ENCODE peak calls at places on chromosomes 12 and 14, in nine cellular contexts. C is right cardiac atrium; P is erythroblast; R is stimulated activated CD8-positive, alpha-beta memory T cell treated with anti-CD3 and anti-CD28 coated beads, Interleukin-4, amount 100 ng/mL, for 1 hour; U is NCI-H1694; Q is activated CD4-positive, alpha-beta T cell treated with anti-CD3 and anti-CD28 coated beads for 48 hours; I is GM12865; E is fibroblast of the aortic adventitia; M is NCI-H446. N is an unnamed sample.

GRCh38 chr12:54005853-54006699 is 2.7 kb upstream of the HOXC8 start:
- DNase-seq in R (peak; percentile 78), E (peak; percentile 79), P (peak; percentile 89), Q (peak; percentile 89), C (peak; percentile 95), I (peak; percentile 80), U (peak; percentile 63), M (peak; percentile 89), N (peak; percentile 7)

GRCh38 chr12:42716521-42716920 is 127.0 kb upstream of the PRICKLE1 start:
- DNase-seq in R (no peak), U (no peak), C (no peak), P (no peak), M (no peak), I (no peak), E (peak; percentile 37), Q (no peak), N (no peak)

GRCh38 chr12:6767592-6768384 is 1.6 kb downstream of the PTMS start:
- DNase-seq in R (no peak), I (no peak), M (no peak), C (peak; percentile 70), E (no peak), Q (no peak), P (peak; percentile 53), U (peak; percentile 21), N (no peak)

GRCh38 chr14:75980856-75981255 is 939 bp downstream of the TGFB3 start:
- DNase-seq in I (no peak), R (no peak), M (peak; percentile 8), C (peak; percentile 78), P (no peak), Q (no peak), E (peak; percentile 41), U (no peak), N (no peak)

GRCh38 chr12:127174881-127175280 is 1092.1 kb upstream of the TMEM132C start:
- DNase-seq in I (no peak), U (no peak), C (no peak), P (no peak), Q (no peak), E (peak; percentile 53), M (no peak), R (no peak), N (no peak)

GRCh38 chr12:20602671-20603402 is 92.3 kb upstream of the SLCO1C1 start:
- DNase-seq in Q (no peak), R (no peak), C (no peak), M (no peak), I (no peak), U (no peak), E (peak; percentile 77), P (no peak), N (no peak)

GRCh38 chr12:51521554-51522276 is 69.3 kb upstream of the SCN8A start:
- DNase-seq in M (no peak), E (no peak), P (no peak), R (no peak), C (no peak), Q (no peak), U (no peak), I (no peak), N (no peak)

GRCh38 chr14:30016025-30016424 is 88.4 kb upstream of the PRKD1 start:
- DNase-seq in I (no peak), E (no peak), R (no peak), P (no peak), M (no peak), Q (no peak), C (no peak), U (no peak), N (no peak)

GRCh38 chr14:104913413-104913812 is 11.3 kb upstream of the PLD4 start:
- DNase-seq in R (no peak), E (no peak), M (no peak), Q (no peak), C (no peak), P (no peak), U (no peak), I (no peak), N (no peak)

GRCh38 chr12:110079477-110080400 is 31.4 kb upstream of the C12orf76 start:
- DNase-seq in P (peak; percentile 43), E (peak; percentile 54), C (peak; percentile 83), U (no peak), I (peak; percentile 94), R (peak; percentile 55), M (no peak), Q (peak; percentile 82), N (no peak)

GRCh38 chr12:114425031-114425626 is 19.2 kb upstream of the TBX5 start:
- DNase-seq in E (no peak), M (no peak), I (no peak), R (no peak), Q (no peak), C (no peak), U (no peak), P (no peak), N (no peak)

GRCh38 chr12:42213954-42214426 is 24.1 kb downstream of the YAF2 start:
- DNase-seq in I (no peak), M (peak; percentile 53), Q (no peak), R (no peak), C (peak; percentile 79), E (peak; percentile 84), P (peak; percentile 3), U (no peak), N (no peak)

GRCh38 chr12:46794593-46795190 is 31.1 kb downstream of the SLC38A4 start:
- DNase-seq in P (no peak), R (no peak), M (no peak), U (no peak), E (no peak), Q (no peak), I (peak; percentile 46), C (no peak), N (no peak)

GRCh38 chr12:8648598-8649205 is 13.9 kb downstream of the MFAP5 start:
- DNase-seq in R (peak; percentile 19), P (no peak), C (no peak), I (peak; percentile 97), E (no peak), M (no peak), U (no peak), Q (peak; percentile 86), N (no peak)

N was measured in DMS 273 treated with DMSO at 0.1 percent for 48 hours.